ENCODE peak calls at places on chromosome 4, in six cellular contexts. A is mesenchymal stem cell, G is neuronal stem cell, J is IMR-90, L is H1, F is trophoblast cell. V is an unnamed sample.

GRCh38 chr4:87041142-87041541 is 106.3 kb downstream of the AFF1 start:
- DNase-seq in A (no peak), G (no peak), J (peak; percentile 52), L (no peak), F (no peak), V (no peak)

GRCh38 chr4:169410839-169411770 is 140.3 kb upstream of the SH3RF1 start:
- DNase-seq in A (peak; percentile 97), G (peak; percentile 11), J (peak; percentile 85), L (no peak), F (no peak), V (peak; percentile 72)

GRCh38 chr4:1026115-1026514 is 14.7 kb downstream of the FGFRL1 start:
- DNase-seq in A (peak; percentile 31), G (no peak), J (peak; percentile 21), L (no peak), F (no peak), V (no peak)

GRCh38 chr4:7160951-7161440 is 31.3 kb upstream of the SORCS2 start:
- DNase-seq in A (no peak), G (no peak), J (no peak), L (no peak), F (no peak), V (no peak)

GRCh38 chr4:155787113-155787710 is 28.4 kb downstream of the GUCY1B1 start:
- DNase-seq in A (peak; percentile 74), G (peak; percentile 18), J (peak; percentile 70), L (no peak), F (peak; percentile 18), V (peak; percentile 71)

GRCh38 chr4:56857601-56858301 is 36.2 kb upstream of the SPINK2 start:
- DNase-seq in A (no peak), G (no peak), J (no peak), L (no peak), F (no peak), V (no peak)

GRCh38 chr4:3420606-3420955 is 21.2 kb upstream of the HGFAC start:
- DNase-seq in A (no peak), G (no peak), J (no peak), L (no peak), F (no peak), V (peak; percentile 31)

GRCh38 chr4:19958849-19959248 is 292.9 kb upstream of the SLIT2 start:
- DNase-seq in A (no peak), G (no peak), J (no peak), L (no peak), F (no peak), V (no peak)

GRCh38 chr4:185849543-185850185 is 37.7 kb upstream of the SORBS2 start:
- DNase-seq in A (no peak), G (no peak), J (no peak), L (no peak), F (no peak), V (no peak)

GRCh38 chr4:8287606-8288280 is 18.2 kb downstream of the HTRA3 start:
- DNase-seq in A (no peak), G (no peak), J (no peak), L (no peak), F (no peak), V (no peak)

GRCh38 chr4:99117876-99118693 is 26.0 kb downstream of the ADH4 start:
- DNase-seq in A (peak; percentile 15), G (no peak), J (peak; percentile 35), L (no peak), F (no peak), V (no peak)

GRCh38 chr4:148735432-148736155 is 293.4 kb upstream of the NR3C2 start:
- DNase-seq in A (no peak), G (no peak), J (no peak), L (no peak), F (peak; percentile 26), V (no peak)

GRCh38 chr4:120703908-120704307 is 218.6 kb downstream of the PRDM5 start:
- DNase-seq in A (no peak), G (no peak), J (no peak), L (no peak), F (no peak), V (no peak)

GRCh38 chr4:18882468-18882867 is 860.9 kb upstream of the LCORL start:
- DNase-seq in A (peak; percentile 58), G (peak; percentile 2), J (peak; percentile 72), L (no peak), F (peak; percentile 7), V (peak; percentile 79)

GRCh38 chr4:184269879-184270430 is 52.3 kb upstream of the ENPP6 start:
- DNase-seq in A (no peak), G (no peak), J (no peak), L (no peak), F (no peak), V (no peak)

GRCh38 chr4:152485726-152486276 is 50.1 kb downstream of the FBXW7 start:
- DNase-seq in A (peak; percentile 95), G (no peak), J (peak; percentile 94), L (no peak), F (no peak), V (no peak)

GRCh38 chr4:705278-706082 is at the start of gene PCGF3:
- DNase-seq in A (peak; percentile 94), G (peak; percentile 93), J (peak; percentile 92), L (peak; percentile 99), F (peak; percentile 93), V (peak; percentile 96)

GRCh38 chr4:171846232-171846631 is 33.0 kb downstream of the GALNTL6 start:
- DNase-seq in A (peak; percentile 65), G (peak; percentile 55), J (no peak), L (peak; percentile 82), F (peak; percentile 54), V (peak; percentile 84)

GRCh38 chr4:75919914-75920313 is 17.7 kb upstream of the PPEF2 start:
- DNase-seq in A (no peak), G (no peak), J (peak; percentile 20), L (no peak), F (peak; percentile 2), V (no peak)

GRCh38 chr4:16914208-16914607 is 15.8 kb upstream of the LDB2 start:
- DNase-seq in A (peak; percentile 26), G (no peak), J (peak; percentile 34), L (no peak), F (no peak), V (peak; percentile 78)

GRCh38 chr4:2860391-2861348 is 17.0 kb downstream of the ADD1 start:
- DNase-seq in A (peak; percentile 29), G (no peak), J (peak; percentile 24), L (peak; percentile 42), F (peak; percentile 23), V (peak; percentile 90)

GRCh38 chr4:136036744-136037143 is 1495.5 kb downstream of the PCDH18 start:
- DNase-seq in A (peak; percentile 92), G (no peak), J (peak; percentile 63), L (no peak), F (no peak), V (peak; percentile 40)

GRCh38 chr4:105572296-105572695 is 19.9 kb downstream of the ARHGEF38 start:
- DNase-seq in A (no peak), G (no peak), J (no peak), L (no peak), F (no peak), V (no peak)

GRCh38 chr4:135267148-135267878 is 1065.7 kb upstream of the PABPC4L start:
- DNase-seq in A (no peak), G (no peak), J (no peak), L (no peak), F (no peak), V (no peak)

GRCh38 chr4:65071532-65071931 is 598.8 kb downstream of the EPHA5 start:
- DNase-seq in A (no peak), G (no peak), J (no peak), L (no peak), F (no peak), V (no peak)

GRCh38 chr4:167475951-167476350 is 241.7 kb upstream of the SPOCK3 start:
- DNase-seq in A (no peak), G (no peak), J (no peak), L (no peak), F (no peak), V (no peak)

GRCh38 chr4:88296413-88297052 is 12.2 kb upstream of the PPM1K start:
- DNase-seq in A (no peak), G (no peak), J (no peak), L (no peak), F (no peak), V (no peak)

GRCh38 chr4:182010876-182011275 is 232.3 kb upstream of the TENM3 start:
- DNase-seq in A (no peak), G (no peak), J (peak; percentile 68), L (no peak), F (no peak), V (no peak)

GRCh38 chr4:137390707-137391106 is 141.6 kb downstream of the PCDH18 start:
- DNase-seq in A (no peak), G (no peak), J (peak; percentile 34), L (no peak), F (no peak), V (no peak)

GRCh38 chr4:55444822-55445221 is 49.1 kb downstream of the TMEM165 start:
- DNase-seq in A (peak; percentile 39), G (no peak), J (peak; percentile 51), L (no peak), F (no peak), V (peak; percentile 33)

DNA sequence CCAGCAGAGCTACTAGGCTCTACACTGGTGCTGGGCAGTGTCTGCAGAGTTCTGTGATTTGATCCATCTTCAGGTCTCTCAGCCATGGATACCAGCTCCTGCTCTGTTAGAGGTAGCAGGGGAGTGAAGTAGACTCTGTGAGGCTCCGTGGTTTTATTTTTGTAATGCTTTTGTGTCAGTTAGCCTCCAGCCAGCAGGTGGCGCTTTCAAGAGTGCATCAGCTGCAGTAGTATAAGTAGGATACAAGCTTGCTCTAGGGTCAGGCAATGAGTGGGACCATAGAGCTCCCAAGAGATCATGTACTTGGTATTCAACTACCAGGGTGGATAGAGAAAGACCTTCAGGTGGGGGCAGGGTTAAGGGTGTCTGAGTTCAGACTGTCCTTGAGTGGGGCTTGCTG is 362.5 kb upstream of the TRAM1L1 start:
- DNase-seq in A (no peak), G (no peak), J (no peak), L (peak; percentile 67), F (no peak), V (peak; percentile 49)
- H3K4me3 ChIP-seq in A (no peak overlapping the region), G (no peak overlapping the region), J (no peak overlapping the region), L (no peak overlapping the region), F (no peak overlapping the region), V (no peak overlapping the region)

GRCh38 chr4:140047017-140047640 is 106.9 kb downstream of the MAML3 start:
- DNase-seq in A (no peak), G (no peak), J (no peak), L (no peak), F (peak; percentile 93), V (peak; percentile 53)
- H4K8ac ChIP-seq in A (no peak overlapping the region), G (no peak overlapping the region), J (peak overlapping the region; percentile 25), L (no peak overlapping the region), F (peak overlapping the region; percentile 30), V (no peak overlapping the region)

GRCh38 chr4:145546556-145546955 is 64.9 kb downstream of the SMAD1 start:
- DNase-seq in A (peak; percentile 7), G (no peak), J (no peak), L (no peak), F (no peak), V (no peak)
- H2BK5ac ChIP-seq in A (peak overlapping the region; percentile 39), G (no peak overlapping the region), J (peak overlapping the region; percentile 25), L (peak overlapping the region; percentile 66), F (no peak overlapping the region), V (no peak overlapping the region)

DNA sequence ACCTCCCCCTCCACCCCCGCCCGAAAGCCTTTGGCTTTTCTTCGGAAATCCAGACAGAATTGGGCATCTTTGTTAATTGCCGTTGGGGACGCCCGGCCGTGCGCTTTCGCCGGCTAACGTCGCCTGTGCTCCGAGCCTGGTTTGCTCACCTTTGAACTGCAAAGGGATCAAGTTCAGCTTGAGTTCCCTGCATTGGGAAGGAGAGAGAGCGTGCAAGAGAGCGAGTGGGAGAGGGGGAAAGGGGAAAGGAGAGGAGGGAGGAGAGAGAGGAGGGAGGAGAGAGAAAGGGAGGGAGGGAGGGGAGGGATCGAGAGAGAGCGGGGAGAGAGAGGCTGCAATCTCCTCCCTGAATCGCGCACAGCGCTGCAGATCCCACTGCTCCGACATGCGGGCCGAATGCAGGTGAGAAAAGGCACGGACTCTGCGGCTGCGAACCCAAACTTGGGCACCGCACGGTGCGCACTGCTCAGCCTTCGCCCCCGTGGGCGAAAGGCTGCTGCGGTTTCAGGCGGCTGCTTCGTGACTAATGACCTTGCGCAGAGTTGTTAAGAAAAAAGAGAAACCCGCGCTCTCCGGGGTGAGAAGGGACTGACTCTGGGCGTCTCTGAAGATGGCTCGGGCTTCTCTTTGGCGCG is at the start of gene PCDH7:
- DNase-seq in A (peak; percentile 85), G (peak; percentile 54), J (peak; percentile 73), L (peak; percentile 76), F (no peak), V (peak; percentile 91)
- H3K4me3 ChIP-seq in A (peak within 1 kb of the TSS; percentile 88), G (peak within 1 kb of the TSS; percentile 82), J (peak within 1 kb of the TSS; percentile 78), L (peak within 1 kb of the TSS; percentile 82), F (peak within 1 kb of the TSS; percentile 90), V (peak within 1 kb of the TSS; percentile 91)